ENCODE peak calls at places on chromosomes 7 and 10, in four cellular contexts. One of them, this sample, is unnamed. For H3K9me3, the result is how much of the 10 kb centered on the place peaks cover.

GRCh38 chr7:466465-467191 is 53.0 kb downstream of the PDGFA start:
- DNase-seq in BE2C: no peak
- DNase-seq in upper lobe of right lung: peak
- DNase-seq in tibial artery: peak
- DNase-seq in this sample: no peak

GRCh38 chr10:72425133-72425532 is 70.4 kb upstream of the DNAJB12 start:
- DNase-seq in BE2C: no peak
- DNase-seq in upper lobe of right lung: no peak
- DNase-seq in tibial artery: no peak
- DNase-seq in this sample: no peak

GRCh38 chr10:69897417-69897816 is 95.7 kb downstream of the COL13A1 start:
- DNase-seq in BE2C: no peak
- DNase-seq in upper lobe of right lung: no peak
- DNase-seq in tibial artery: no peak
- DNase-seq in this sample: no peak

GRCh38 chr7:81704595-81704994 is 65.3 kb downstream of the HGF start:
- DNase-seq in BE2C: no peak
- DNase-seq in upper lobe of right lung: no peak
- DNase-seq in tibial artery: no peak
- DNase-seq in this sample: no peak

GRCh38 chr10:89281606-89282395 is 20.0 kb upstream of the IFIT2 start:
- DNase-seq in BE2C: no peak
- DNase-seq in upper lobe of right lung: no peak
- DNase-seq in tibial artery: no peak
- DNase-seq in this sample: no peak

GRCh38 chr7:148794476-148794875 is 89.6 kb downstream of the EZH2 start:
- DNase-seq in BE2C: no peak
- DNase-seq in upper lobe of right lung: no peak
- DNase-seq in tibial artery: no peak
- DNase-seq in this sample: no peak

GRCh38 chr10:75402486-75403143 is 1.1 kb upstream of the ZNF503 start:
- DNase-seq in BE2C: no peak
- DNase-seq in upper lobe of right lung: peak
- DNase-seq in tibial artery: peak
- DNase-seq in this sample: peak

GRCh38 chr10:113335603-113336002 is 217.2 kb upstream of the HABP2 start:
- DNase-seq in BE2C: peak
- DNase-seq in upper lobe of right lung: no peak
- DNase-seq in tibial artery: no peak
- DNase-seq in this sample: no peak

GRCh38 chr10:13219685-13220670 is 14.2 kb downstream of the UCMA start:
- DNase-seq in BE2C: peak
- DNase-seq in upper lobe of right lung: peak
- DNase-seq in tibial artery: peak
- DNase-seq in this sample: no peak

GRCh38 chr7:6440381-6440780 is 7.4 kb downstream of the DAGLB start:
- DNase-seq in BE2C: no peak
- DNase-seq in upper lobe of right lung: no peak
- DNase-seq in tibial artery: no peak
- DNase-seq in this sample: no peak

GRCh38 chr10:111968624-111969023 is 214.9 kb downstream of the GPAM start:
- DNase-seq in BE2C: no peak
- DNase-seq in upper lobe of right lung: no peak
- DNase-seq in tibial artery: no peak
- DNase-seq in this sample: no peak

GRCh38 chr10:13528138-13528874 is 508 bp downstream of the BEND7 start:
- DNase-seq in BE2C: peak
- DNase-seq in upper lobe of right lung: peak
- DNase-seq in tibial artery: no peak
- DNase-seq in this sample: no peak

GRCh38 chr7:96953676-96954513 is 51.5 kb upstream of the DLX6 start:
- DNase-seq in BE2C: no peak
- DNase-seq in upper lobe of right lung: no peak
- DNase-seq in tibial artery: no peak
- DNase-seq in this sample: no peak

GRCh38 chr10:110326351-110327032 is 21.8 kb upstream of the SMNDC1 start:
- DNase-seq in BE2C: no peak
- DNase-seq in upper lobe of right lung: no peak
- DNase-seq in tibial artery: no peak
- DNase-seq in this sample: no peak

GRCh38 chr10:48616436-48616835 is 11.6 kb upstream of the ARHGAP22 start:
- DNase-seq in BE2C: no peak
- DNase-seq in upper lobe of right lung: no peak
- DNase-seq in tibial artery: no peak
- DNase-seq in this sample: no peak

GRCh38 chr7:117018713-117019112 is 65.4 kb downstream of the ST7 start:
- DNase-seq in BE2C: no peak
- DNase-seq in upper lobe of right lung: no peak
- DNase-seq in tibial artery: no peak
- DNase-seq in this sample: no peak

GRCh38 chr7:80767655-80768054 is 129.2 kb downstream of the CD36 start:
- DNase-seq in BE2C: no peak
- DNase-seq in upper lobe of right lung: no peak
- DNase-seq in tibial artery: no peak
- DNase-seq in this sample: no peak

GRCh38 chr10:6456067-6456466 is 124.0 kb downstream of the PRKCQ start:
- DNase-seq in BE2C: no peak
- DNase-seq in upper lobe of right lung: no peak
- DNase-seq in tibial artery: no peak
- DNase-seq in this sample: no peak

GRCh38 chr7:149624006-149624405 is 126.4 kb upstream of the ZNF746 start:
- DNase-seq in BE2C: peak
- DNase-seq in upper lobe of right lung: peak
- DNase-seq in tibial artery: no peak
- DNase-seq in this sample: no peak

GRCh38 chr10:17183110-17183509 is 18.4 kb downstream of the TRDMT1 start:
- DNase-seq in BE2C: no peak
- DNase-seq in upper lobe of right lung: no peak
- DNase-seq in tibial artery: no peak
- DNase-seq in this sample: no peak

GRCh38 chr7:138204285-138204988 is 128.2 kb downstream of the AKR1D1 start:
- DNase-seq in BE2C: no peak
- DNase-seq in upper lobe of right lung: no peak
- DNase-seq in tibial artery: no peak
- DNase-seq in this sample: no peak

GRCh38 chr7:113120647-113121046 is 2.3 kb upstream of the SMIM30 start:
- DNase-seq in BE2C: peak
- DNase-seq in upper lobe of right lung: no peak
- DNase-seq in tibial artery: no peak
- DNase-seq in this sample: no peak

GRCh38 chr10:794382-794956 is 105.0 kb upstream of the DIP2C start:
- DNase-seq in BE2C: peak
- DNase-seq in upper lobe of right lung: no peak
- DNase-seq in tibial artery: peak
- DNase-seq in this sample: no peak

GRCh38 chr10:101287922-101288638 is 58.8 kb upstream of the LBX1 start:
- DNase-seq in BE2C: peak
- DNase-seq in upper lobe of right lung: no peak
- DNase-seq in tibial artery: no peak
- DNase-seq in this sample: no peak

GRCh38 chr7:158143196-158144120 is 444.2 kb downstream of the PTPRN2 start:
- DNase-seq in BE2C: no peak
- DNase-seq in upper lobe of right lung: no peak
- DNase-seq in tibial artery: no peak
- DNase-seq in this sample: no peak

GRCh38 chr10:112137381-112137987 is 46.1 kb downstream of the GPAM start:
- DNase-seq in BE2C: peak
- DNase-seq in upper lobe of right lung: peak
- DNase-seq in tibial artery: peak
- DNase-seq in this sample: peak

GRCh38 chr7:77525231-77525630 is 11.9 kb upstream of the PTPN12 start:
- DNase-seq in BE2C: no peak
- DNase-seq in upper lobe of right lung: no peak
- DNase-seq in tibial artery: no peak
- DNase-seq in this sample: no peak

GRCh38 chr10:52558090-52558489 is 214.5 kb downstream of the MBL2 start:
- DNase-seq in BE2C: no peak
- DNase-seq in upper lobe of right lung: no peak
- DNase-seq in tibial artery: no peak
- DNase-seq in this sample: no peak

GRCh38 chr10:95742529-95742884 is 13.5 kb upstream of the ENTPD1 start:
- DNase-seq in BE2C: no peak
- DNase-seq in upper lobe of right lung: no peak
- DNase-seq in tibial artery: no peak
- DNase-seq in this sample: peak

GRCh38 chr7:90119178-90119971 is 34.9 kb upstream of the STEAP1 start:
- DNase-seq in BE2C: no peak
- DNase-seq in upper lobe of right lung: peak
- DNase-seq in tibial artery: no peak
- DNase-seq in this sample: no peak

GRCh38 chr7:141527076-141527475 is 24.1 kb upstream of the AGK start:
- DNase-seq in BE2C: no peak
- DNase-seq in upper lobe of right lung: no peak
- DNase-seq in tibial artery: no peak
- DNase-seq in this sample: no peak

GRCh38 chr10:23395017-23395416 is 43.9 kb upstream of the OTUD1 start:
- DNase-seq in BE2C: no peak
- DNase-seq in upper lobe of right lung: no peak
- DNase-seq in tibial artery: no peak
- DNase-seq in this sample: no peak

GRCh38 chr7:69567790-69568189 is 30.5 kb upstream of the AUTS2 start:
- DNase-seq in BE2C: no peak
- DNase-seq in upper lobe of right lung: no peak
- DNase-seq in tibial artery: no peak
- DNase-seq in this sample: no peak

GRCh38 chr7:37028909-37029440 is 304.7 kb upstream of the AOAH start:
- DNase-seq in BE2C: no peak
- DNase-seq in upper lobe of right lung: no peak
- DNase-seq in tibial artery: no peak
- DNase-seq in this sample: no peak

GRCh38 chr7:102320601-102321350 is 34.1 kb downstream of the SH2B2 start:
- DNase-seq in BE2C: no peak
- DNase-seq in upper lobe of right lung: no peak
- DNase-seq in tibial artery: no peak
- DNase-seq in this sample: no peak

GRCh38 chr7:41756783-41757182 is 53.9 kb upstream of the INHBA start:
- DNase-seq in BE2C: no peak
- DNase-seq in upper lobe of right lung: no peak
- DNase-seq in tibial artery: no peak
- DNase-seq in this sample: no peak

GRCh38 chr7:41754046-41754445 is 51.2 kb upstream of the INHBA start:
- DNase-seq in BE2C: no peak
- DNase-seq in upper lobe of right lung: no peak
- DNase-seq in tibial artery: no peak
- DNase-seq in this sample: no peak

GRCh38 chr7:41760293-41760692 is 57.4 kb upstream of the INHBA start:
- DNase-seq in BE2C: no peak
- DNase-seq in upper lobe of right lung: no peak
- DNase-seq in tibial artery: no peak
- DNase-seq in this sample: no peak

GRCh38 chr7:41755100-41755499 is 52.2 kb upstream of the INHBA start:
- DNase-seq in BE2C: no peak
- DNase-seq in upper lobe of right lung: no peak
- DNase-seq in tibial artery: no peak
- DNase-seq in this sample: no peak

GRCh38 chr7:41758321-41758720 is 55.4 kb upstream of the INHBA start:
- DNase-seq in BE2C: no peak
- DNase-seq in upper lobe of right lung: no peak
- DNase-seq in tibial artery: no peak
- DNase-seq in this sample: no peak
- H3K9me3 ChIP-seq in BE2C: under half
- H3K9me3 ChIP-seq in upper lobe of right lung: under half
- H3K9me3 ChIP-seq in tibial artery: under half
- H3K9me3 ChIP-seq in this sample: under half

GRCh38 chr10:124387078-124387874 is 31.4 kb downstream of the OAT start:
- DNase-seq in BE2C: peak
- DNase-seq in upper lobe of right lung: peak
- DNase-seq in tibial artery: peak
- DNase-seq in this sample: no peak
- TF ChIP-seq CTCF in BE2C: peak
- TF ChIP-seq CTCF in upper lobe of right lung: peak
- TF ChIP-seq CTCF in tibial artery: no peak
- TF ChIP-seq CTCF in this sample: no peak

GRCh38 chr10:21827308-21827707 is 176.2 kb downstream of the DNAJC1 start:
- DNase-seq in BE2C: no peak
- DNase-seq in upper lobe of right lung: no peak
- DNase-seq in tibial artery: no peak
- DNase-seq in this sample: no peak
- H3K9me3 ChIP-seq in BE2C: under half
- H3K9me3 ChIP-seq in upper lobe of right lung: under half
- H3K9me3 ChIP-seq in tibial artery: under half
- H3K9me3 ChIP-seq in this sample: under half

GRCh38 chr10:84842593-84842992 is 514.2 kb downstream of the CCSER2 start:
- DNase-seq in BE2C: no peak
- DNase-seq in upper lobe of right lung: no peak
- DNase-seq in tibial artery: no peak
- DNase-seq in this sample: no peak
- TF ChIP-seq CTCF in BE2C: no peak
- TF ChIP-seq CTCF in upper lobe of right lung: no peak
- TF ChIP-seq CTCF in tibial artery: no peak
- TF ChIP-seq CTCF in this sample: no peak

GRCh38 chr7:122304996-122305421 is 459 bp upstream of the FEZF1 start:
- DNase-seq in BE2C: no peak
- DNase-seq in upper lobe of right lung: no peak
- DNase-seq in tibial artery: no peak
- DNase-seq in this sample: no peak

GRCh38 chr7:122306320-122307227 is 2.0 kb upstream of the FEZF1 start:
- DNase-seq in BE2C: no peak
- DNase-seq in upper lobe of right lung: no peak
- DNase-seq in tibial artery: no peak
- DNase-seq in this sample: no peak

GRCh38 chr7:122307228-122307619 is 2.7 kb upstream of the FEZF1 start:
- DNase-seq in BE2C: no peak
- DNase-seq in upper lobe of right lung: no peak
- DNase-seq in tibial artery: peak
- DNase-seq in this sample: no peak

GRCh38 chr7:122304604-122304975 is at the start of gene FEZF1:
- DNase-seq in BE2C: no peak
- DNase-seq in upper lobe of right lung: no peak
- DNase-seq in tibial artery: no peak
- DNase-seq in this sample: no peak

DNA sequence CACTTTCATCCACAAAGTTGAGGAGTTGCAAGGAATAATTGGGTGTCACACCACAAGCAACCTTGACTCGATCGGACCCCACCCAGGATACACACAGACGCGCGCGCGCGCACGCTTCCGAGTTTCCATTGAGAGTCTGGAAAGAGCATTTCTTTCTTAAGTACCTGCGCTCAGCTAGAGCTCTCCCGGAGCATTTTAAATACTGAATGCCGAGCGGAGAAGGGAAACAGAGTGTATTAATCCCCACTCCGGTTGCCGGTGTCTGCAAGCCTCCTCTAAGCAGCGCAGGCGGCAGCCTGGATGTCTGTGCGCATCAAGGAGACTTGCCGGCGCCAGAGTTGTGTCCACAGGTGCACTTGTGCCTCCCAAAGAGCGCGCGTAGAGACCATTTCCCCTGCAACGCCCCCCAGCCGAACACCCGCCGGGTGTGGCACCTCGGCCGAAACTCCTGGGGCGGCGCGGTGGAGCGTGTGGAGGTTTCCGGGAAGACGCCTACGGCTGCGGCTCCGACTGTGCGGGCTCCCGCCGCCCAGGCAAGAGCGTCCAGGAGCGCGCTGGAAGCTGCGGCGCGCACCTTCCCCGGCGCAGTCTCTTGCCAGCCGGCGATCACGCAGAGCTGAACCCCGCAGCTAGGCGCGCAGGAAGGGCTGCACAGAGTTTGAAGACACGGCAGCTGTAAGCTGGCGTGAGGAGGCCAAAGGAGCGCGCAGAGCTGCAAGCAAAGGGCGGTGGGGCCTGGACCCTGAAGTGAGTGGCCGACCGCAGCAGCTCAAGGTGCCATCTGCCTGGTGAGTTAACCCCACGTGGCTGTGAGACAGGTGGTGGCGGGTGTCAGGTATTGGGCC is 1.1 kb upstream of the FEZF1 start:
- DNase-seq in BE2C: no peak
- DNase-seq in upper lobe of right lung: no peak
- DNase-seq in tibial artery: peak
- DNase-seq in this sample: no peak
- H3K9me3 ChIP-seq in BE2C: under half
- H3K9me3 ChIP-seq in upper lobe of right lung: under half
- H3K9me3 ChIP-seq in tibial artery: under half
- H3K9me3 ChIP-seq in this sample: under half

This sample was measured in tibial nerve.